ENCODE peak calls at places on chromosomes 3 and 15, in five cellular contexts. W is fibroblast of lung, Q is tibial artery, P is keratinocyte, E is stomach. F is an unnamed sample.

GRCh38 chr3:113232367-113232766 is 21.0 kb downstream of the BOC start:
- DNase-seq in W (no peak), Q (no peak), E (no peak), P (peak; percentile 40), F (no peak)

GRCh38 chr3:47260605-47261004 is 22.0 kb downstream of the KIF9 start:
- DNase-seq in P (no peak), E (no peak), Q (no peak), W (no peak), F (no peak)

GRCh38 chr15:71080705-71081104 is 34.6 kb upstream of the THSD4 start:
- DNase-seq in W (peak; percentile 92), Q (no peak), P (peak; percentile 70), E (no peak), F (no peak)

GRCh38 chr15:96807361-96807760 is 476.9 kb downstream of the NR2F2 start:
- DNase-seq in E (no peak), Q (no peak), P (no peak), W (no peak), F (no peak)

GRCh38 chr15:39852237-39852636 is 67.8 kb downstream of the GPR176 start:
- DNase-seq in P (no peak), Q (no peak), E (no peak), W (peak; percentile 95), F (no peak)

GRCh38 chr3:11288786-11289637 is 16.8 kb downstream of the ATG7 start:
- DNase-seq in E (no peak), Q (no peak), W (peak; percentile 94), P (peak; percentile 65), F (no peak)

GRCh38 chr3:59563966-59564365 is 514.1 kb upstream of the CFAP20DC start:
- DNase-seq in W (no peak), E (no peak), Q (no peak), P (no peak), F (no peak)

GRCh38 chr3:101036213-101036618 is 43.0 kb upstream of the ABI3BP start:
- DNase-seq in Q (no peak), P (peak; percentile 75), W (peak; percentile 90), E (no peak), F (no peak)

GRCh38 chr3:7876741-7877297 is 624.8 kb upstream of the LMCD1 start:
- DNase-seq in P (no peak), E (no peak), Q (no peak), W (no peak), F (no peak)

GRCh38 chr3:141426404-141427034 is 58.2 kb downstream of the ZBTB38 start:
- DNase-seq in P (no peak), W (peak; percentile 66), Q (peak; percentile 92), E (peak; percentile 88), F (no peak)

GRCh38 chr3:195185574-195185973 is 85.4 kb downstream of the XXYLT1 start:
- DNase-seq in W (no peak), P (peak; percentile 73), Q (peak; percentile 24), E (no peak), F (no peak)

GRCh38 chr3:195184716-195185421 is 86.1 kb downstream of the XXYLT1 start:
- DNase-seq in P (no peak), Q (no peak), E (no peak), W (no peak), F (no peak)

GRCh38 chr3:195187609-195188529 is 83.1 kb downstream of the XXYLT1 start:
- DNase-seq in W (peak; percentile 54), E (no peak), Q (no peak), P (peak; percentile 25), F (no peak)

GRCh38 chr3:195188530-195188917 is 82.4 kb downstream of the XXYLT1 start:
- DNase-seq in E (no peak), W (peak; percentile 37), Q (no peak), P (no peak), F (no peak)

GRCh38 chr3:195186041-195186709 is 84.8 kb downstream of the XXYLT1 start:
- DNase-seq in E (no peak), Q (no peak), W (no peak), P (no peak), F (no peak)
- H3K27ac ChIP-seq in E (no peak overlapping the region), Q (no peak overlapping the region), W (no peak overlapping the region), P (peak overlapping the region; percentile 33), F (no peak overlapping the region)

DNA sequence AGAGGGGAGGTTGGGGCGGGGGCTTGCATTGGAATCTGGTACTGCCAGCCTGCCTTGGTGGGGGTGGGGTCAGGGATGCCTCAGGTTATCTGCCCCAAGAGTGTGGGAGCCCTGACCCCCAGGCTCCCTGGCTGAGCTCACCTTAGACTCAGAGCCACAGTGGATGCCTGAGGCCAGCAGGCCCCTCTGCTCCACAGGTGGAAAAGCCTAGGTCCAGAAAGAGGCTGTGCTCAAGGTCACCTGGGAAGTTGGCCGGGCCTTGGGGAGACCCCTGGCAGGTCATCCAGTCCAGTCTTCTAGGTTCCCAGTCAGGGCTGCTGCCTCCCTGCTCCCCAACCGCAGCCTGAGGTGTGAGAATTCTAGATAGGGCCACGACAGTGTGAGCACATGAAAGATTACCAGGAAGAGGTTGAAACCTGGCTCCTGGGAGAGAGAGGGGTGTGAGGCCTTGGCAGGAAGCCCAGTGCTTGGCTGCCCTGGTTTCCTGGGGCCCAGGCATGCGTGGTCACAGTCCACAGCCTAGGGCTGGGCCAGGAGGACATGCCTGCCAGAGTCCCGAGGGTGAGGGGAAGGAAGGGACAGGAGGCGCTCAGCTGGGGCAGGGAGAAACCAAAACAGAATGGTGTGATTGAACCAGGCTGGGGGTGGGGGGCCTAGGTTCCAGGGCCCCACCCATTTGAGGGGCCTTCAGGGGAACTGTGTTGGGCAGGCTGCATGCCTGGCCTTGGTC is 4.9 kb downstream of the HDAC11 start:
- DNase-seq in P (no peak), E (peak; percentile 96), W (peak; percentile 34), Q (peak; percentile 77), F (no peak)
- H3K4me3 ChIP-seq in P (peak overlapping the region; percentile 11), E (no peak overlapping the region), W (no peak overlapping the region), Q (no peak overlapping the region), F (no peak overlapping the region)

GRCh38 chr3:71582612-71583568 is 638 bp downstream of the FOXP1 start:
- DNase-seq in P (no peak), E (peak; percentile 78), W (peak; percentile 35), Q (peak; percentile 86), F (peak; percentile 86)
- TF ChIP-seq CTCF in P (no peak), E (no peak), W (no peak), Q (no peak), F (no peak)

DNA sequence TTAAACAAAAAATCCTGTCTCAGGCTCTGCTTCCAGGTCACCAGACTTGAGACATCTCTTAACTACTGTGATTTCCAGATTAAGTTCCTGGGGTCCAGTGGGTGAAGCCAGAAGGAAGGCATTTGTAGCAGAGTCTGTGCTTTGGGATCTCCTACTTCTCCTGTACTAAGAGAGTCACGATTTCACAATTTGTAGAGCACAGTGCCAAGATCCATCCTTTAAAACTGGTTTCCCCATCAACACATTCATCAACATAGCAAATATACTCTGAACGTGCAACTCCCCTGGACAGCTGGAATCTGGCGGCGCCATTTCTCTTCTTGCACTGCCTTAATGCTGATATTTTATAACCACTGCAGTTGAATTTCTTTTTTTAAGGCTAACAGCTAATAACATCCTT is 33.2 kb downstream of the CDCP1 start:
- DNase-seq in W (peak; percentile 83), E (no peak), P (no peak), Q (no peak), F (no peak)
- H3K27ac ChIP-seq in W (peak overlapping the region; percentile 43), E (peak overlapping the region; percentile 63), P (peak overlapping the region; percentile 13), Q (no peak overlapping the region), F (no peak overlapping the region)

DNA sequence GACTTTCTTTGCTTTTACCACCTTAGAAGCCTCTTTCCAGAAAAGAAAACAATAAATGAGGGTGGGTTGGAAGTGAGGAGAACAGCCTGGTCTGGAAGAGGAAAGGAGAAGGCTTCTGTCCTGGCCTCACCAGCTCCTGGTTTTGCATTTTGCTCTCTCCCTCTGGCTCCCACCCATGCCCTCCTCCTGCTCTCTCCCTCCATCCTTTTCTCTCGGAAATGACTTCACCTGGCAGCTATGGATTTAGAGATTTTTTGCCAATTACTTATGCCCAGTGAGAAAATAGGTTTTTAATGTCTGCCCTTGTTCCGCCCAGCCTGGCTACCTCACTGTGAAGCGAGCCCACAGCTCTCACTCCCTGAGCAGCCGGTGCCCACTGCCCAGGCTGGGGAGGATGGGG is 77.9 kb upstream of the NTRK3 start:
- DNase-seq in E (no peak), P (no peak), Q (no peak), W (no peak), F (no peak)
- H3K4me3 ChIP-seq in E (no peak overlapping the region), P (no peak overlapping the region), Q (no peak overlapping the region), W (no peak overlapping the region), F (no peak overlapping the region)

DNA sequence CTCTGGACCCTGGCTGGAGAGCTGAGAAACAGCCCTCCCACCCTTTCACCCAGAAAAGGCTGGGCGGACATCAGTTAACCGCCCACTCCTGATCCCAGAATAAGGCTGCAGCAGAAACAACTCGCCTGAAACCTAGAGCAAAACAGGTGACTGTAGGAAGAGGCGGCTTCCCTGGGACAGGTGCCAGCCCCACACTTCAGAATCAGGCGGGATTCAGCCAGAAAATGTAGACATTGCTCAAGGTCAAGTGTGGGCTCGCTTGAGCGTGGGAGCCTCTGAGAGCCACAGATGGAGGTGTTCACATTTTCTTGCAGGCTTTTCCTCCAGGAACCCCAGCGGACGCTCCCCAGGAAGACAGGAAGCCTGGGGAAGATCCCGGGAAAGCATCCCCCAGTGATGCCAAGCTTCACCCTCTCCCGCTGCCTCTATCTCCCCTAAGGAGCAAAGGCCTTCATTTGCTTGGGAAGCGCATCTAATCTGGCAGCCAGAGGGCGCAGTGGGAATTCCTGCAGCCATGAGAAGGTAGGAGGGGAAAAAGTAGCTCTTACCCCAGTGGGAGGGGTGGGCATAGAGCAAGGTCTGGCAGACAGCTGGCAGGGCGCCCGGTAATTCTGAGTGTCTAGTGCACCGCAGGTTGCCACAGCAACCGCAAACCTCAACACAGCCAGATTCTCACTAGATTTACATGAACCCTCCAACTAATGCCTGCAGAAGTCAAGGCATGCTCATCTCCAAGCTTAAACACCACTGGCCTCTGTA is 77.7 kb downstream of the OCA2 start:
- DNase-seq in P (no peak), Q (no peak), E (no peak), W (peak; percentile 72), F (peak; percentile 69)
- TF ChIP-seq CTCF in P (peak; percentile 36), Q (peak; percentile 34), E (no peak), W (peak; percentile 56), F (peak; percentile 43)

GRCh38 chr3:123586131-123586530 is 1.3 kb upstream of the HACD2 start:
- DNase-seq in Q (no peak), P (no peak), E (peak; percentile 40), W (peak; percentile 40), F (no peak)

GRCh38 chr3:123584284-123584987 is 417 bp downstream of the HACD2 start:
- DNase-seq in E (peak; percentile 67), Q (peak; percentile 78), W (no peak), P (no peak), F (peak; percentile 78)

GRCh38 chr3:123587399-123587798 is 2.5 kb upstream of the HACD2 start:
- DNase-seq in W (no peak), E (no peak), P (no peak), Q (no peak), F (no peak)

GRCh38 chr3:123584988-123585937 is at the start of gene HACD2:
- DNase-seq in Q (peak; percentile 98), E (peak; percentile 97), W (peak; percentile 97), P (no peak), F (peak; percentile 97)

GRCh38 chr3:123586966-123587365 is 2.1 kb upstream of the HACD2 start:
- DNase-seq in P (no peak), Q (no peak), E (no peak), W (no peak), F (no peak)
- H3K27ac ChIP-seq in P (peak overlapping the region; percentile 100), Q (no peak overlapping the region), E (no peak overlapping the region), W (no peak overlapping the region), F (no peak overlapping the region)

GRCh38 chr3:42906905-42907183 is 902 bp downstream of the ZNF662 start:
- DNase-seq in W (no peak), Q (no peak), P (no peak), E (no peak), F (no peak)
- H3K4me3 ChIP-seq in W (peak overlapping the region; percentile 62), Q (peak overlapping the region; percentile 67), P (peak overlapping the region; percentile 60), E (peak overlapping the region; percentile 60), F (peak overlapping the region; percentile 94)

F was measured in coronary artery.